ENCODE peak calls at places on chromosomes 4 and X, in four cellular contexts. C is stomach, Y is A549, M is uterus. A is an unnamed sample.

GRCh38 chrX:38095971-38096529 is 89.7 kb downstream of the SYTL5 start:
- DNase-seq in M (no peak), Y (peak), C (no peak), A (no peak)

GRCh38 chr4:9937078-9937477 is 84.2 kb downstream of the SLC2A9 start:
- DNase-seq in C (no peak), M (no peak), Y (no peak), A (no peak)

GRCh38 chr4:113292371-113293042 is 243.1 kb downstream of the ANK2 start:
- DNase-seq in M (peak), Y (no peak), C (no peak), A (no peak)

GRCh38 chr4:59120287-59120814 is 2010.2 kb upstream of the IGFBP7 start:
- DNase-seq in M (no peak), Y (no peak), C (no peak), A (no peak)

GRCh38 chrX:68982476-68982875 is 153.7 kb downstream of the EFNB1 start:
- DNase-seq in C (no peak), Y (no peak), M (no peak), A (no peak)

GRCh38 chrX:28920554-28920953 is 333.3 kb downstream of the IL1RAPL1 start:
- DNase-seq in M (no peak), C (no peak), Y (no peak), A (no peak)

GRCh38 chr4:111410571-111410970 is 734.7 kb upstream of the FAM241A start:
- DNase-seq in Y (no peak), M (no peak), C (no peak), A (no peak)

GRCh38 chr4:37885496-37885895 is 5.4 kb upstream of the TBC1D1 start:
- DNase-seq in C (no peak), Y (no peak), M (peak), A (no peak)

GRCh38 chrX:16204538-16204937 is 37.3 kb downstream of the MAGEB17 start:
- DNase-seq in M (no peak), C (no peak), Y (no peak), A (no peak)

GRCh38 chrX:129957241-129958099 is 25.0 kb upstream of the BCORL1 start:
- DNase-seq in M (peak), Y (peak), C (peak), A (peak)

GRCh38 chr4:111628437-111628836 is 516.8 kb upstream of the FAM241A start:
- DNase-seq in Y (no peak), C (no peak), M (no peak), A (no peak)

GRCh38 chrX:70196961-70197805 is 19.9 kb downstream of the DGAT2L6 start:
- DNase-seq in C (peak), M (peak), Y (peak), A (no peak)

GRCh38 chr4:186074189-186074588 is 5.2 kb downstream of the TLR3 start:
- DNase-seq in Y (no peak), M (no peak), C (no peak), A (no peak)

GRCh38 chrX:45903781-45904201 is 641.4 kb downstream of the ZNF674 start:
- DNase-seq in Y (no peak), C (no peak), M (no peak), A (no peak)

GRCh38 chr4:7026107-7026506 is 17.1 kb upstream of the TADA2B start:
- DNase-seq in Y (no peak), C (no peak), M (no peak), A (no peak)

GRCh38 chrX:22357621-22358020 is 84.9 kb downstream of the CBLL2 start:
- DNase-seq in M (no peak), Y (no peak), C (no peak), A (no peak)

GRCh38 chr4:156710571-156711195 is 260.9 kb downstream of the PDGFC start:
- DNase-seq in M (no peak), C (no peak), Y (no peak), A (no peak)

GRCh38 chr4:174714393-174715211 is 114.4 kb downstream of the GLRA3 start:
- DNase-seq in Y (peak), C (peak), M (no peak), A (no peak)

GRCh38 chrX:79138658-79139241 is 5.7 kb upstream of the GPR174 start:
- DNase-seq in Y (no peak), M (no peak), C (no peak), A (no peak)

GRCh38 chrX:10011991-10012390 is 44.8 kb downstream of the CLDN34 start:
- DNase-seq in M (no peak), Y (no peak), C (no peak), A (no peak)

GRCh38 chrX:130772313-130773140 is 130.5 kb downstream of the ENOX2 start:
- DNase-seq in M (no peak), C (no peak), Y (no peak), A (no peak)

GRCh38 chr4:113311047-113311446 is 261.6 kb downstream of the ANK2 start:
- DNase-seq in C (no peak), Y (no peak), M (no peak), A (no peak)

GRCh38 chrX:125203379-125203736 is 116.3 kb upstream of the TEX13C start:
- DNase-seq in M (no peak), Y (no peak), C (no peak), A (peak)

GRCh38 chrX:72536542-72536941 is 36.1 kb downstream of the HDAC8 start:
- DNase-seq in M (no peak), C (no peak), Y (no peak), A (no peak)

GRCh38 chr4:31328921-31329320 is 608.8 kb downstream of the PCDH7 start:
- DNase-seq in C (no peak), M (no peak), Y (no peak), A (no peak)

GRCh38 chr4:186726440-186727148 is 2.9 kb upstream of the FAT1 start:
- DNase-seq in Y (peak), M (peak), C (peak), A (peak)

GRCh38 chrX:96703379-96703778 is 18.7 kb downstream of the DIAPH2 start:
- DNase-seq in Y (no peak), C (no peak), M (no peak), A (no peak)

GRCh38 chr4:71872767-71873422 is 89.0 kb upstream of the GC start:
- DNase-seq in Y (no peak), M (no peak), C (no peak), A (no peak)

GRCh38 chr4:139920552-139920951 is 233.4 kb downstream of the MAML3 start:
- DNase-seq in C (no peak), M (no peak), Y (no peak), A (no peak)

GRCh38 chr4:22391548-22391947 is 124.3 kb downstream of the ADGRA3 start:
- DNase-seq in C (no peak), M (no peak), Y (no peak), A (no peak)

GRCh38 chrX:135536883-135537282 is 16.4 kb downstream of the INTS6L start:
- DNase-seq in C (no peak), Y (no peak), M (no peak), A (no peak)

GRCh38 chr4:79209822-79210635 is 115.8 kb downstream of the NAA11 start:
- DNase-seq in M (no peak), C (no peak), Y (no peak), A (peak)

GRCh38 chr4:171022698-171023378 is 790.4 kb upstream of the GALNTL6 start:
- DNase-seq in C (no peak), Y (no peak), M (no peak), A (no peak)

GRCh38 chr4:4488405-4489404 is 53.1 kb downstream of the STX18 start:
- DNase-seq in C (peak), M (peak), Y (peak), A (peak)

GRCh38 chrX:110280954-110281353 is 36.9 kb downstream of the AMMECR1 start:
- DNase-seq in Y (no peak), M (no peak), C (no peak), A (no peak)

GRCh38 chrX:110276778-110277177 is 41.1 kb downstream of the AMMECR1 start:
- DNase-seq in M (no peak), C (no peak), Y (no peak), A (no peak)

GRCh38 chrX:110282922-110283321 is 35.0 kb downstream of the AMMECR1 start:
- DNase-seq in C (no peak), M (no peak), Y (no peak), A (no peak)

GRCh38 chrX:110281377-110281776 is 36.5 kb downstream of the AMMECR1 start:
- DNase-seq in Y (no peak), C (no peak), M (no peak), A (no peak)

GRCh38 chrX:110277609-110278008 is 40.3 kb downstream of the AMMECR1 start:
- DNase-seq in C (no peak), Y (no peak), M (no peak), A (no peak)
- H3K27ac ChIP-seq in C (no peak), Y (no peak), M (no peak), A (no peak)

GRCh38 chr4:8238061-8238511 is 31.5 kb upstream of the HTRA3 start:
- DNase-seq in M (no peak), C (peak), Y (no peak), A (peak)

GRCh38 chr4:8238515-8239053 is 31.0 kb upstream of the HTRA3 start:
- DNase-seq in Y (peak), M (no peak), C (no peak), A (no peak)

GRCh38 chr4:8239661-8240060 is 29.9 kb upstream of the HTRA3 start:
- DNase-seq in C (no peak), M (no peak), Y (no peak), A (peak)

GRCh38 chr4:8240211-8241041 is 29.1 kb upstream of the HTRA3 start:
- DNase-seq in M (no peak), C (no peak), Y (no peak), A (peak)

DNA sequence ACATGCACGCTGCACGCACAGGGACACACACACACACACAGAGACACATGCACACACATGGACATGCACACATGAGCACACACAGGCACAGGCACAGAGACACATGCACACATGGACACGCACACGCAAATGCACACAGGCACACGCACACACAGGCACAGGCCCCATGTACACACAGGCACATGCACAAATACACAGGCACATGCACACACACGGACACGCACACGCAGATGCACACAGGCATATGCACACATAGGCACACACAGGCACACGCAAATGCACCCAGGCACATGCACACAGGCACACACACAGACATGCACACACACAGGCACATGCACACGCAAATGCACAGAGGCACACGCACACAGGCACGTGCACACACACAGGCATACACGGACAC is 30.3 kb upstream of the HTRA3 start:
- DNase-seq in M (no peak), Y (no peak), C (no peak), A (no peak)
- TF ChIP-seq POLR2A in M (no peak), Y (no peak), C (no peak), A (no peak)

GRCh38 chrX:51608766-51609165 is 9.9 kb downstream of the CENPVL3 start:
- DNase-seq in M (no peak), Y (no peak), C (no peak), A (no peak)

DNA sequence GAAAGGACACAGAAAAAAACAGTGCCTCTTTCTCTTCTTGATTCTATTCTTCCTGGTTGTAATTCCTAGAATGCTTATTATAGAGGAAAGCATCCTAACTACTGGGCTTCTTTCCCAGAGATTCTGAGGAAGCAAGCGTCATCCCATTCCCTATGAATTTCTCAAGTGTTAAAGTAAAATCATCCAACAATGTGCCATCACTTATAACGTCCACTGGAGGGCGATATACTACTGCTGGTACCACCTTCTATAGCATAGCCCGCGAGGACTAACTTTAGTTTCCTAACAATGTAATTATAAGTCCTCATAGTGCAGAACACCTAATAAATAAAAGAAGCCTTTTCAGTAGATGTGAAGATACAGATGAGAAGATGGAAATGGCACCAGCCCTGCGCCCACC is 4.4 kb downstream of the CENPVL3 start:
- DNase-seq in C (no peak), Y (peak), M (no peak), A (no peak)
- TF ChIP-seq CTCF in C (peak), Y (peak), M (no peak), A (peak)

DNA sequence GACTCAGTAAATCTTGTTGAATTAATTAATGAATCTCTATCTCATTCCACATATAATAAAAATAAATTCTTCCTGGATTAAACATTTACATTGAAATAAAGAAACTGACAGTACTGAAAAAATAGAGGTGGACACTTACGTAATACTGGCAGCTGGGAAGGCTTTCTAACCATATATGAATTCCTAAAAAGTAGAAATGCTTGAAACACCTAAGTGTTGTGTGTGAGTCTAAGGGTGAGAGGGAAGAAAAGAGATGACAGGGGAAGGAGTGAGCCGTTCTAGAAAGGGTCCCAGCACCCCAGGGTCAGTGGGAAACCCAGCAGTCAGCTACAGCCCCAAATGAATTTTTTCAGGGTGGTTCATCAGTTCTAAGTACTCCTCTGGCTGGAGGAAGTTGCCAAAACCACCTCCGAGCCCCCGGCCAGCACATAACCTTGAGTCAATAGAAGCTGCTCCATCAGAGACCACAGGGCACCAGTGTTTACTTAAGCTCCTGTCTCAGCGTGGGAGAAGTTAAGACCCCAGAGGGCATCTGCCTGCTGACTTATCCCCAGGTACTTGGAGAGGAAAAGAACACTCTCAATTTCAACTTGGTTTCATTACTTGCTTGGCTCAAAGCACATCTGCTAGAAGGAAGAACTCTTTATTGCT is 18.3 kb downstream of the GAB3 start:
- DNase-seq in C (no peak), M (no peak), Y (no peak), A (no peak)
- H3K27ac ChIP-seq in C (no peak), M (peak), Y (peak), A (no peak)

GRCh38 chr4:2741626-2742025 is 14.5 kb downstream of the TNIP2 start:
- DNase-seq in M (no peak), Y (no peak), C (no peak), A (no peak)

GRCh38 chr4:2744576-2745270 is 11.4 kb downstream of the TNIP2 start:
- DNase-seq in C (no peak), Y (no peak), M (no peak), A (no peak)

GRCh38 chr4:2742081-2742822 is 13.9 kb downstream of the TNIP2 start:
- DNase-seq in M (no peak), Y (no peak), C (no peak), A (no peak)

GRCh38 chr4:2743518-2744445 is 12.4 kb downstream of the TNIP2 start:
- DNase-seq in Y (no peak), M (no peak), C (peak), A (peak)

GRCh38 chr4:2742823-2743517 is 13.2 kb downstream of the TNIP2 start:
- DNase-seq in M (no peak), C (no peak), Y (no peak), A (peak)
- TF ChIP-seq POLR2A in M (no peak), C (no peak), Y (no peak), A (no peak)

DNA sequence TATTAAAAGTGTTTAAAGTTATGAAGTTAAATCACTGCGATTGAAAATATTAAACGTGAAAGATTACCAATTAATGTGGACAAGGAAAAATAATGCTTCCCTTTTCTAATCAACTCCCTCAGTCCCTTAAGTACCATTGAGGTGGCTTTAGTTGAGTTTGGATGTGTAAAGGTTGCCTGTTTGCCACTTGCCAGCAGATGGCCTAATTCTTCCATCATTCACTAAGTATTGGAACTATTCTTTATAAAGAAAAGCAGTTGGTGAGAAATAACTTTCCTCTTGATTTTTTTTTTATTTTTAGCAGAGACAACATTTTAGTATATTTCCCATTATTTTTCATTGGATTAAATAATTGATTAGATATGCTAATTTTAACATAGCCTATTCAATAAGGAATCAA is 295.9 kb upstream of the TACR3 start:
- DNase-seq in C (no peak), Y (no peak), M (no peak), A (no peak)
- TF ChIP-seq CTCF in C (no peak), Y (peak), M (no peak), A (peak)

DNA sequence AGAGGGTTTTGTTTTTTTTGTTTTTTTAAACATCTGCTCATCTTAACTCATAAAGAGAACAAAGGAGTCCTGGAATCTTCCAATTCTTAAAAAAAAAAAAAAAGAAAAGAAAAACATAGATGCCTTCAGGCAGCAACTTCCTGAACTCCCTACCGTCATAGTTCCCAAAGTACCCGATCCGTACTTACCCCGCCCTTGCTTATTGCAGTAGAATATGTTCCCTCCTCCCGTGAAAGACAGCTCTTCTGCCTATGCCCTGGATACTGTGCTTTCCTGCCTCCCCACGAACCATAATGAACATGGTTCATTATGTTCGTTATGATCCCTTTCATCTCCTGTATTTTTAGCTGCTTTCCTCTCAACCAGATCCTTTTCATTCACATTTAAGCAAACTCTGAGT is 40.3 kb downstream of the KLHL5 start:
- DNase-seq in Y (no peak), M (no peak), C (no peak), A (no peak)
- H3K27ac ChIP-seq in Y (no peak), M (no peak), C (no peak), A (no peak)

DNA sequence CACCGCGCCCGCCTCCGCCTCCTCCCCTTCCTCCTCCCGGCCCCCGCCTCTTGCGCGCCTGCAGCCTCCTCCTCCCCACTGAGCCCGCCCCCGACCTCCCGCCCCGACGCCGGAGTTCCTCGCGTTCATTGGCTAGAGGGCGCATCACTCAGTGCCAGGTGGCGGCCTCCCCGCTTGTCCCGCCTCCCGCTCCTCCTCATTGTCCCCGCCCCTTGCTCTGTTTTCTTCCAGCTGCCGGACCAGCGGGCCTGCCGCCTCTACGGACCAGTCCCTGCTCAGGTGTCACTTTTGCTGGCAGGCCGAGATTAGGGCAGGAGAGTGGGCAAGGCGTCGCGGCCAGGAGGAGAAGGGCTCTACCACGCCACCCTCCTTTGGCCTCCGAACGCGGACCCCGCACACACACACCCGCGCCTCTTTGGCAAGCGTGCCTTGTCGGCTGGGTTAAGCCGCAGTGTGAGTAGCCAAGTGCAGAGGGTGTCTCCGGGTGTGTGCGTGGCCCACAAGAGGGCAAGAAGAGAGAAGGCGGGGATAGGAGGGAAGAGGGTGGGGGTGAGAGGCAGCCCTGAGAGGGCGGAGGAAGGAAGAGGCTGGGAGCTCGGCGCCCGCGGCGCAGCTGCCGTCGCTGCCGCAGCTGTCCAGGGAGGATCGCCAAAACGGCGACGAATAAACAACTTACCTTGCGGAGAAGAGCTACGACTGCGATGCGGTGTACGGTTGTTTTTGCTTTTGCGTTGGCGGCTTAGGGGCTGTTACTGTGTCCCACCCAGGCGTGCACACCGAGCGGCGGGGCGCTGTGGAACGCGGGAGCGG is 436 bp upstream of the PPP3CA start:
- DNase-seq in M (peak), C (peak), Y (peak), A (peak)
- TF ChIP-seq POLR2A in M (peak), C (no peak), Y (peak), A (peak)

GRCh38 chrX:106007815-106008214 is 30.7 kb downstream of the SERPINA7 start:
- DNase-seq in M (no peak), C (no peak), Y (no peak), A (no peak)

GRCh38 chrX:106005684-106006083 is 32.8 kb downstream of the SERPINA7 start:
- DNase-seq in C (no peak), M (no peak), Y (no peak), A (no peak)

GRCh38 chrX:106014119-106014775 is 24.3 kb downstream of the SERPINA7 start:
- DNase-seq in C (no peak), Y (no peak), M (no peak), A (no peak)

GRCh38 chrX:106009145-106009544 is 29.4 kb downstream of the SERPINA7 start:
- DNase-seq in Y (no peak), C (no peak), M (no peak), A (no peak)
- TF ChIP-seq CTCF in Y (no peak), C (no peak), M (no peak), A (no peak)

GRCh38 chr4:86036729-86037128 is 323.1 kb downstream of the MAPK10 start:
- DNase-seq in M (no peak), Y (no peak), C (no peak), A (no peak)
- H3K27ac ChIP-seq in M (no peak), Y (no peak), C (no peak), A (no peak)

A was measured in right lobe of liver.